ENCODE peak calls at places on chromosomes 1 and 21, in five cellular contexts. One of them, this sample, is unnamed. For H3K9me3, the result is how much of the 10 kb centered on the place peaks cover.

GRCh38 chr1:203610061-203610460 is 16.6 kb upstream of the ATP2B4 start:
- DNase-seq in cardiac muscle cell: no peak
- DNase-seq in NT2/D1: no peak
- DNase-seq in GM23248: no peak
- DNase-seq in mammary epithelial cell: no peak
- DNase-seq in this sample: no peak

GRCh38 chr1:201925961-201926585 is 20.3 kb downstream of the LMOD1 start:
- DNase-seq in mammary epithelial cell: no peak
- DNase-seq in GM23248: no peak
- DNase-seq in NT2/D1: no peak
- DNase-seq in cardiac muscle cell: no peak
- DNase-seq in this sample: no peak

GRCh38 chr1:25993197-25993951 is 4.5 kb downstream of the PAFAH2 start:
- DNase-seq in NT2/D1: no peak
- DNase-seq in cardiac muscle cell: no peak
- DNase-seq in mammary epithelial cell: no peak
- DNase-seq in GM23248: no peak
- DNase-seq in this sample: no peak

GRCh38 chr1:180841460-180841859 is 71.2 kb upstream of the KIAA1614 start:
- DNase-seq in GM23248: no peak
- DNase-seq in mammary epithelial cell: no peak
- DNase-seq in NT2/D1: no peak
- DNase-seq in cardiac muscle cell: no peak
- DNase-seq in this sample: no peak

GRCh38 chr21:14603202-14603601 is 57.1 kb upstream of the SAMSN1 start:
- DNase-seq in GM23248: peak
- DNase-seq in cardiac muscle cell: no peak
- DNase-seq in NT2/D1: no peak
- DNase-seq in mammary epithelial cell: peak
- DNase-seq in this sample: no peak

GRCh38 chr1:53733447-53733931 is 5.5 kb downstream of the GLIS1 start:
- DNase-seq in GM23248: no peak
- DNase-seq in mammary epithelial cell: no peak
- DNase-seq in cardiac muscle cell: no peak
- DNase-seq in NT2/D1: no peak
- DNase-seq in this sample: no peak

GRCh38 chr1:93801471-93801870 is 77.5 kb downstream of the DNTTIP2 start:
- DNase-seq in NT2/D1: no peak
- DNase-seq in cardiac muscle cell: no peak
- DNase-seq in GM23248: no peak
- DNase-seq in mammary epithelial cell: no peak
- DNase-seq in this sample: no peak

GRCh38 chr1:31866450-31866801 is 50.6 kb upstream of the SPOCD1 start:
- DNase-seq in GM23248: no peak
- DNase-seq in mammary epithelial cell: no peak
- DNase-seq in cardiac muscle cell: no peak
- DNase-seq in NT2/D1: no peak
- DNase-seq in this sample: no peak

GRCh38 chr1:218394416-218394815 is 49.3 kb downstream of the TGFB2 start:
- DNase-seq in cardiac muscle cell: no peak
- DNase-seq in GM23248: no peak
- DNase-seq in mammary epithelial cell: no peak
- DNase-seq in NT2/D1: no peak
- DNase-seq in this sample: no peak

GRCh38 chr21:38831526-38832467 is 26.1 kb downstream of the ETS2 start:
- DNase-seq in cardiac muscle cell: no peak
- DNase-seq in mammary epithelial cell: peak
- DNase-seq in GM23248: peak
- DNase-seq in NT2/D1: no peak
- DNase-seq in this sample: no peak

GRCh38 chr1:15417365-15417934 is 7.8 kb downstream of the EFHD2 start:
- DNase-seq in mammary epithelial cell: peak
- DNase-seq in cardiac muscle cell: no peak
- DNase-seq in GM23248: peak
- DNase-seq in NT2/D1: no peak
- DNase-seq in this sample: peak

GRCh38 chr1:11707621-11708276 is 16.2 kb downstream of the DRAXIN start:
- DNase-seq in cardiac muscle cell: peak
- DNase-seq in NT2/D1: no peak
- DNase-seq in GM23248: no peak
- DNase-seq in mammary epithelial cell: no peak
- DNase-seq in this sample: no peak

GRCh38 chr1:22408180-22408579 is 43.5 kb upstream of the ZBTB40 start:
- DNase-seq in cardiac muscle cell: no peak
- DNase-seq in mammary epithelial cell: no peak
- DNase-seq in GM23248: no peak
- DNase-seq in NT2/D1: no peak
- DNase-seq in this sample: no peak

GRCh38 chr1:231460614-231461013 is 38.5 kb upstream of the EGLN1 start:
- DNase-seq in mammary epithelial cell: peak
- DNase-seq in cardiac muscle cell: no peak
- DNase-seq in GM23248: no peak
- DNase-seq in NT2/D1: no peak
- DNase-seq in this sample: peak

GRCh38 chr21:27507695-27508094 is 540.8 kb upstream of the ADAMTS5 start:
- DNase-seq in GM23248: peak
- DNase-seq in mammary epithelial cell: no peak
- DNase-seq in NT2/D1: no peak
- DNase-seq in cardiac muscle cell: no peak
- DNase-seq in this sample: no peak

GRCh38 chr21:27515676-27516075 is 548.8 kb upstream of the ADAMTS5 start:
- DNase-seq in mammary epithelial cell: no peak
- DNase-seq in NT2/D1: no peak
- DNase-seq in cardiac muscle cell: no peak
- DNase-seq in GM23248: peak
- DNase-seq in this sample: no peak

GRCh38 chr21:27513825-27514224 is 546.9 kb upstream of the ADAMTS5 start:
- DNase-seq in cardiac muscle cell: no peak
- DNase-seq in GM23248: no peak
- DNase-seq in NT2/D1: no peak
- DNase-seq in mammary epithelial cell: peak
- DNase-seq in this sample: no peak

GRCh38 chr21:27511241-27511640 is 544.4 kb upstream of the ADAMTS5 start:
- DNase-seq in NT2/D1: no peak
- DNase-seq in GM23248: no peak
- DNase-seq in cardiac muscle cell: no peak
- DNase-seq in mammary epithelial cell: no peak
- DNase-seq in this sample: no peak

DNA sequence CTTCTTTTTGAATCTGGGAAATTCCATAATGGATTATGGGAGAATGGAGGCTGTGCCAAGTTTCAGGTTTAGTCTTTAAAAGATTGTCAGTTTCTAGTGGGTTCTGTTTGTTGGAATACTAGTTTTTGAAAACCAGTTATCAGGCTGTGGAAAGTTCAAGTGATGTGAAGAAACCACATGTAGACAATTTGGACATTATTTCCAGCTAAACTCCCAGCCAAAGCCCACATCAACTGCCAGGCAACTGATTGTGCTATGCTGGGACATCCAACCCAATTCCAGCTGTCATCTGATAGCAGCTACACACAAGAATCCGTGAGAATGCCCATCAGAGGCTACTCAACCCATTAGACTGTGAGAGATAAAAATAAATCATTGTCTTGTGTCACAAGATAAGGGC is 546.1 kb upstream of the ADAMTS5 start:
- DNase-seq in cardiac muscle cell: no peak
- DNase-seq in GM23248: no peak
- DNase-seq in mammary epithelial cell: peak
- DNase-seq in NT2/D1: no peak
- DNase-seq in this sample: no peak
- H3K9me3 ChIP-seq in cardiac muscle cell: under half
- H3K9me3 ChIP-seq in GM23248: under half
- H3K9me3 ChIP-seq in mammary epithelial cell: under half
- H3K9me3 ChIP-seq in NT2/D1: under half
- H3K9me3 ChIP-seq in this sample: under half

DNA sequence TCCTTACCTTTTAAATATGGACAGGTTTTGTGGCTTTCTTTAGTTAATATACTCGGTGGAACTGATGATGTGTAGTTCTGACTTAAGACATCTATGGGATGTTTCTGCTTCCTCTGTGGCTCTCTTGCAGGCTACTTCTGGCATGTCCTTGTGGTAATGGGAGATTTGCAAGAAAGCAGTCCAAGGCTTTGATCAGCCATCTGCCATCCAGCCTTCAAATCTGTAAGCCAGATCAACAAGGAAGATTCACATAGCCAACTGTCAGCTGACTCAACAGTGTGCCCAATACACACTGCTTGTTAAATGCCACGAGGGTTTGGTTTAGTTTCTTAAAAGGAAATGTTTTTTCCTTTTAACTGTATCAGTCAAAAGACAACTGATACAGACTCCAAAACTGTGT is 722.2 kb upstream of the CHRM3 start:
- DNase-seq in cardiac muscle cell: no peak
- DNase-seq in mammary epithelial cell: no peak
- DNase-seq in GM23248: no peak
- DNase-seq in NT2/D1: no peak
- DNase-seq in this sample: no peak
- H3K9me3 ChIP-seq in cardiac muscle cell: under half
- H3K9me3 ChIP-seq in mammary epithelial cell: under half
- H3K9me3 ChIP-seq in GM23248: under half
- H3K9me3 ChIP-seq in NT2/D1: under half
- H3K9me3 ChIP-seq in this sample: under half

DNA sequence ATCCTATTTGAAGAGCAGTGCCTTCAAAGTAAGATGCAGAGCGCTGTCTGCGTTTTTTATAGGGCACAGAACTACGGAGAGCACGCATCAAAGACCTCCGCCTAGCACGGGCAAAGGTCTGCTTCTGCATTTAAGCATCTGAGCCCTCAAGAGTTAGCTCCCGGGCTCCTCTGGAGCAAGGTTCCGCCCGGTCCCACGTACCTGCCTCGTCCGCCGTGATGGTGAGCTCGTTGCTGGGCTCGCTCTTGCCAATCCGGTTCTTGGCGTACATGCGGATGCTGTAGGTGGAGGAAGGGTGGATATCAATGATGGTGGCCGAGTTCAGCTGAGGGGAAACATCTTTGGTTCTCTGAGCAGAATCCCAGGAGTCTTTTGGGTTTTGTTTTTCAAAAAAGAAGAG is 311.5 kb downstream of the PCP4 start:
- DNase-seq in NT2/D1: no peak
- DNase-seq in GM23248: no peak
- DNase-seq in cardiac muscle cell: no peak
- DNase-seq in mammary epithelial cell: no peak
- DNase-seq in this sample: no peak
- H3K9me3 ChIP-seq in NT2/D1: under half
- H3K9me3 ChIP-seq in GM23248: under half
- H3K9me3 ChIP-seq in cardiac muscle cell: under half
- H3K9me3 ChIP-seq in mammary epithelial cell: under half
- H3K9me3 ChIP-seq in this sample: under half

GRCh38 chr21:8993943-8994639 is 1527.3 kb upstream of the TPTE start:
- DNase-seq in cardiac muscle cell: no peak
- DNase-seq in NT2/D1: no peak
- DNase-seq in GM23248: no peak
- DNase-seq in mammary epithelial cell: no peak
- DNase-seq in this sample: no peak

GRCh38 chr21:8991968-8992621 is 1529.3 kb upstream of the TPTE start:
- DNase-seq in NT2/D1: no peak
- DNase-seq in mammary epithelial cell: no peak
- DNase-seq in GM23248: no peak
- DNase-seq in cardiac muscle cell: no peak
- DNase-seq in this sample: no peak

GRCh38 chr21:8992731-8993174 is 1528.6 kb upstream of the TPTE start:
- DNase-seq in cardiac muscle cell: no peak
- DNase-seq in NT2/D1: no peak
- DNase-seq in GM23248: no peak
- DNase-seq in mammary epithelial cell: no peak
- DNase-seq in this sample: no peak

GRCh38 chr21:8994640-8995511 is 1526.5 kb upstream of the TPTE start:
- DNase-seq in GM23248: no peak
- DNase-seq in NT2/D1: no peak
- DNase-seq in cardiac muscle cell: no peak
- DNase-seq in mammary epithelial cell: no peak
- DNase-seq in this sample: no peak

DNA sequence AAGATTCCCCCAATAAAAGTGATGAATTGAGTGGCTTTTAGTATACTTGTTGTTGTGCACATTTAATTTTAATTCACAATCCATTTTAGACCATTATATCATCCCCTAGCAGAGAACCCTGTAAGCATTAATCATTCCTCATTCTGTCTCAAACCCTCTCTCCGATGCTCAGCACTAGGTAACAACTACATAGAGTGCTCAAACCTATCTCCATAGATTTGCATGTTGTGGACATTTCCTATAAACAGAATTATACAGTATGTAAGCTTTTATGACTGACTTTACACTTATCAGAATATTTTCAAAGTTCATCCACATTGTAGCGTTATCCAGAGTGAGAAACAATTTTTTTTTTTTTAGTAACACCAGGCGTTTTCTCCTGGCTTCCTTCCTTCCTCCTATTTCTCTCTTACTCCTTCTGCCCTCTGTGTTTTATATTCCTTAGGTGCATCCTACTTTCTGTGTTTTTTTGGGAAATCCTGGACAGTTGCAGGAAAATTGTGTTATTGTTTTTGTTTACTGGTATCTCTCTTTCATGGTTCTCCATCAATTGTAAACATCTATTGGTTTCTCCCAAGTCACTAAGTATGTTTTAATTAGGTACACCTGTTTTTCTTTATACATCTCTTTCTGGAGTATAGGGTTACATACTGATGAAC is 1528.0 kb upstream of the TPTE start:
- DNase-seq in GM23248: no peak
- DNase-seq in mammary epithelial cell: no peak
- DNase-seq in NT2/D1: no peak
- DNase-seq in cardiac muscle cell: no peak
- DNase-seq in this sample: no peak
- H3K9me3 ChIP-seq in GM23248: under half
- H3K9me3 ChIP-seq in mammary epithelial cell: half or more
- H3K9me3 ChIP-seq in NT2/D1: under half
- H3K9me3 ChIP-seq in cardiac muscle cell: under half
- H3K9me3 ChIP-seq in this sample: under half

GRCh38 chr1:4324621-4325020 is 329.8 kb upstream of the AJAP1 start:
- DNase-seq in cardiac muscle cell: no peak
- DNase-seq in mammary epithelial cell: no peak
- DNase-seq in GM23248: no peak
- DNase-seq in NT2/D1: no peak
- DNase-seq in this sample: no peak
- H3K9me3 ChIP-seq in cardiac muscle cell: under half
- H3K9me3 ChIP-seq in mammary epithelial cell: under half
- H3K9me3 ChIP-seq in GM23248: under half
- H3K9me3 ChIP-seq in NT2/D1: under half
- H3K9me3 ChIP-seq in this sample: under half

DNA sequence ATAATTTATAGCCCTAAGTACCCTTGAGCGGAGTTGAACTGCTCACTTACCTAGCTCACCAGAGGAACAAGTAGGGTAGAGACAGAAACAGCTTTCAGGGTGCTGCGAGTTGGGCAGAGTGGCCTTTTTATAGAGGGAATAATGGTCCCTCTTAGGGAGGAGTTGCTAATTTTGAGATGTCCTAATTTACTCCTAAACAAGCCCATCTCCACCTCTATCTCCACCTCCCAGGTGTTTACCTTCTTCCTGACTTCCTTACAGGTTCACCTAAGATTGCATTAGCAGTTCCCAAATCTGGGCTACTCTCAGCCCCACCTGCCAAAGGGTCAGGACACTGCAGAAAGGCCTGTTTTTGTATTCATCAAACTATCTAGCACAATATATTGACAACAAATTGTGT is at the start of gene HRNR:
- DNase-seq in cardiac muscle cell: no peak
- DNase-seq in mammary epithelial cell: no peak
- DNase-seq in NT2/D1: no peak
- DNase-seq in GM23248: no peak
- DNase-seq in this sample: no peak
- H3K9me3 ChIP-seq in cardiac muscle cell: under half
- H3K9me3 ChIP-seq in mammary epithelial cell: under half
- H3K9me3 ChIP-seq in NT2/D1: under half
- H3K9me3 ChIP-seq in GM23248: under half
- H3K9me3 ChIP-seq in this sample: under half

GRCh38 chr21:25350056-25350455 is 257.2 kb downstream of the MRPL39 start:
- DNase-seq in cardiac muscle cell: peak
- DNase-seq in GM23248: peak
- DNase-seq in mammary epithelial cell: no peak
- DNase-seq in NT2/D1: peak
- DNase-seq in this sample: no peak
- H3K9me3 ChIP-seq in cardiac muscle cell: under half
- H3K9me3 ChIP-seq in GM23248: under half
- H3K9me3 ChIP-seq in mammary epithelial cell: under half
- H3K9me3 ChIP-seq in NT2/D1: under half
- H3K9me3 ChIP-seq in this sample: under half

This sample was measured in CD8-positive, alpha-beta memory T cell.